ENCODE peak calls at places on chromosomes 5 and 9, in ten cellular contexts. F, G, C, Y, U, B, M, R, E and D are unnamed samples.

GRCh38 chr9:119005162-119005561 is 364.1 kb downstream of the BRINP1 start:
- DNase-seq in F (no peak), E (no peak), R (no peak), M (no peak), G (peak; percentile 24), U (no peak), B (no peak), Y (no peak), C (peak; percentile 43), D (no peak)

GRCh38 chr5:111115229-111115628 is 23.1 kb downstream of the WDR36 start:
- DNase-seq in F (no peak), Y (no peak), M (no peak), E (no peak), G (no peak), U (no peak), R (no peak), B (no peak), C (no peak), D (no peak)

GRCh38 chr9:87292449-87293191 is 205.0 kb upstream of the DAPK1 start:
- DNase-seq in B (no peak), U (no peak), Y (no peak), C (peak; percentile 31), F (no peak), G (no peak), R (no peak), E (no peak), M (no peak), D (no peak)

GRCh38 chr5:81898403-81898802 is 73.4 kb upstream of the ATG10 start:
- DNase-seq in B (no peak), U (no peak), Y (no peak), F (no peak), R (no peak), C (no peak), G (no peak), E (no peak), M (no peak), D (no peak)

GRCh38 chr9:98374385-98375051 is 119.1 kb upstream of the TBC1D2 start:
- DNase-seq in R (peak; percentile 52), G (no peak), E (peak; percentile 88), B (no peak), Y (no peak), F (no peak), M (no peak), U (no peak), C (peak; percentile 97), D (no peak)

GRCh38 chr9:89953824-89954223 is 349.0 kb downstream of the GADD45G start:
- DNase-seq in R (no peak), E (no peak), G (no peak), U (no peak), C (no peak), F (no peak), B (no peak), Y (no peak), M (no peak), D (no peak)

GRCh38 chr5:102958481-102959011 is 161.4 kb downstream of the GIN1 start:
- DNase-seq in F (no peak), G (no peak), Y (no peak), M (no peak), U (no peak), B (no peak), C (peak; percentile 77), E (no peak), R (no peak), D (no peak)

GRCh38 chr9:97413462-97413861 is 1.6 kb downstream of the TDRD7 start:
- DNase-seq in Y (no peak), C (no peak), U (no peak), G (no peak), B (peak; percentile 70), E (no peak), M (no peak), R (no peak), F (no peak), D (no peak)

GRCh38 chr9:123926986-123927385 is 2.9 kb downstream of the DENND1A start:
- DNase-seq in B (peak; percentile 15), C (no peak), F (no peak), E (no peak), M (no peak), R (no peak), U (no peak), G (no peak), Y (no peak), D (no peak)
- H3K4me3 ChIP-seq in B (no peak overlapping the region), C (no peak overlapping the region), F (no peak overlapping the region), E (peak overlapping the region; percentile 85), M (no peak overlapping the region), R (no peak overlapping the region), U (no peak overlapping the region), G (no peak overlapping the region), Y (no peak overlapping the region), D (no peak overlapping the region)

DNA sequence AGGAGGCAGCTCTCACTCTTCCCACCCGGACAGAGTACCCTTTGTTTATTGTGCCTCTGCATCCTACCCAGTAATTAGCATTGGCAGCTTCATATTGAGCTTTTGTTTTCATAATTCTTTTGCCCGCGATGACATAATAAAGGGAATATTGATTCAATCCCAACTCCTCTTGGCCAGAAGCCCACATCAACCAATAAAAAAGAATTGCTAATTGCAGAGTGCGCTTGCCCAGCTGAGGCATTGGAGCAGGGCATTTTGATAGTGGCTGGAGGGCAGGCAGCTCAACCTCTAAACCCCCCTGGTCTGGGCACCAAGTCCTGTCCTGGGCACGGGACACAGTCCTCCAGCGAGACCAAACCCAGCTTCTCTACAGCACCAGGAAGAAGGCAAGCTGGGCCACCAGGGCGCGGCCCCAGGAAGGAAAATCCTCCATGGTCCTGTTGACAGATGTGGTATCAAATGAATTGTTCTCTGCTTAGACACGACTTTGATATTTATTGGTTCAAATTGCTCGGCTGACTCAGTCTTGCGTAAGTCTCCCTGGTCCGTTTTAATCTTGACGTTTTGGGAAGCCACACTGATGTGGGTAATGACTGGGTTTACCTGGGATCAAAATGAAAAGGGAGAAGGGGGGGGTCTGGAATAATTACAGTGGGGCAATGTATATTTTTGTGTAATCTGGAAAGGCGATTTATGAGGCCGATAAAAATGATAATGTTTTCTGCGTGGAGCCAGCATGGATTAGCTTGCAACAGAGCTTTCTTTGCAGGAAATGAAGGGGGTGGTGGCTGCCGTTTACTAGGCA is 220.7 kb upstream of the MSX2 start:
- DNase-seq in Y (no peak), F (no peak), M (no peak), C (peak; percentile 73), E (peak; percentile 56), G (no peak), R (peak; percentile 63), U (no peak), B (no peak), D (no peak)
- H3K27ac ChIP-seq in Y (no peak overlapping the region), F (no peak overlapping the region), M (no peak overlapping the region), C (no peak overlapping the region), E (no peak overlapping the region), G (no peak overlapping the region), R (peak overlapping the region; percentile 62), U (no peak overlapping the region), B (no peak overlapping the region), D (no peak overlapping the region)

GRCh38 chr5:68253612-68254341 is 38.2 kb downstream of the PIK3R1 start:
- DNase-seq in C (peak; percentile 49), U (no peak), R (no peak), E (no peak), G (no peak), M (no peak), F (no peak), B (no peak), Y (no peak), D (no peak)

GRCh38 chr5:68252678-68253520 is 37.3 kb downstream of the PIK3R1 start:
- DNase-seq in C (peak; percentile 91), F (peak; percentile 82), E (no peak), G (peak; percentile 48), U (peak; percentile 49), B (peak; percentile 72), Y (no peak), M (peak; percentile 80), R (peak; percentile 53), D (no peak)

GRCh38 chr5:68251386-68251785 is 35.8 kb downstream of the PIK3R1 start:
- DNase-seq in B (no peak), E (no peak), Y (no peak), F (peak; percentile 78), U (no peak), G (no peak), R (no peak), C (no peak), M (no peak), D (no peak)

GRCh38 chr5:68250662-68251298 is 35.2 kb downstream of the PIK3R1 start:
- DNase-seq in C (no peak), F (no peak), R (no peak), B (no peak), U (no peak), G (no peak), Y (no peak), M (no peak), E (no peak), D (no peak)

GRCh38 chr5:68251804-68252648 is 36.5 kb downstream of the PIK3R1 start:
- DNase-seq in C (peak; percentile 73), G (no peak), F (peak; percentile 87), Y (peak; percentile 80), U (no peak), R (no peak), B (no peak), E (no peak), M (no peak), D (no peak)
- H3K4me3 ChIP-seq in C (no peak overlapping the region), G (no peak overlapping the region), F (peak overlapping the region; percentile 33), Y (peak overlapping the region; percentile 2), U (no peak overlapping the region), R (no peak overlapping the region), B (no peak overlapping the region), E (no peak overlapping the region), M (no peak overlapping the region), D (peak overlapping the region; percentile 57)

DNA sequence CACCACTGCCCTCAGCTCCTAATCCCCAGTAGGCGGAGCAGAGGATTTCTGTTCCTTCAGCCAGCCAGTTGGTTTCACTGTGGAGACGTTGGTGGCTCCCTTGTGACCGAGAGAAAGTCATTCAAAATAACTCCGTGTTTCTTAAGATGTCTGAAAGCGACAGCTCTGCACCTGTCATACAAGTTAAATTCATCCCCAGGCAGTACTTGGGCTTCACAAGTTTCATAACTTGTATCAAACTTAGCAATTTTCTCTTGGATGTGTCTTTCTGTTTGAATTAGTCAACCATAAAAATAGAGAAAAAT is 410 bp upstream of the CDKN2B start:
- DNase-seq in C (no peak), G (no peak), E (no peak), B (no peak), U (no peak), R (no peak), Y (no peak), F (no peak), M (no peak), D (no peak)
- H3K27ac ChIP-seq in C (peak overlapping the region; percentile 94), G (no peak overlapping the region), E (peak overlapping the region; percentile 92), B (peak overlapping the region; percentile 2), U (no peak overlapping the region), R (peak overlapping the region; percentile 31), Y (peak overlapping the region; percentile 96), F (peak overlapping the region; percentile 75), M (peak overlapping the region; percentile 86), D (no peak overlapping the region)

DNA sequence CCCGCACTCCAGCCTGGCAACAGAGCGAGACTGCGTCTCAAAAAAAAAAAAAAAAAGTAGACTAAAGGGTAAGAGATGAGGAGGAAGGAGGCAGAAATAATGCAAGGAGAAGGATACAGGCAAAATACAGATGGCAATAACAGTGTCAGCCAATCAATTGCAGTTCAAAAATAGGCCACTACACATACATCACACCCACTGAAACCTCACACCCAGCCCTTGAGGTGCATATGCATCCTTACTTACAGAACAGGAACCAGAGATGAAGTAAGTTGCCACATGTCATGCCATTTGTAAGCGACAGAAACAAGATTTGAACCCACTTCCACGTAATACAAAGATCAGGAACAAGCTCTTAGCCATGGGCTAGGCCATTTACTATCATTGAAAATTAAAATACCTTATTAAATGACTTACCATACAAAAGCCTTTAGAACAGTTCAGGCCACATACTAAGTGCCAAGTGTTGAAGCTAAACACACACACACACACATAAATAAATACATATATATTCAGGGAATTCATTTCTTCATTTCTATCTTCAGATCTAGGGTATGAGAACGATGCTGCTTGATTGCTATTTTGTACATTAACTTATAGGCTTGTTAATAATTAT is 98.4 kb downstream of the FNBP1 start:
- DNase-seq in Y (no peak), G (no peak), E (no peak), U (no peak), C (no peak), B (no peak), R (no peak), F (no peak), M (no peak), D (no peak)
- H3K4me3 ChIP-seq in Y (no peak overlapping the region), G (no peak overlapping the region), E (no peak overlapping the region), U (no peak overlapping the region), C (no peak overlapping the region), B (no peak overlapping the region), R (no peak overlapping the region), F (no peak overlapping the region), M (no peak overlapping the region), D (no peak overlapping the region)